ENCODE peak calls at places on chromosomes 2 and 18, in five cellular contexts. One of them, this sample, is unnamed.

GRCh38 chr2:46535360-46535759 is 56.0 kb downstream of the TMEM247 start:
- DNase-seq in GM12878: peak; percentile 96
- DNase-seq in HepG2: no peak
- DNase-seq in A549: no peak
- DNase-seq in K562: no peak
- DNase-seq in this sample: no peak

GRCh38 chr2:108320326-108320932 is 31.7 kb downstream of the SULT1C2 start:
- DNase-seq in GM12878: no peak
- DNase-seq in A549: no peak
- DNase-seq in K562: no peak
- DNase-seq in HepG2: no peak
- DNase-seq in this sample: no peak

GRCh38 chr2:88919087-88919738 is 227.7 kb downstream of the RPIA start:
- DNase-seq in HepG2: peak; percentile 31
- DNase-seq in K562: no peak
- DNase-seq in A549: peak; percentile 10
- DNase-seq in GM12878: no peak
- DNase-seq in this sample: peak; percentile 54

GRCh38 chr2:201949036-201950012 is 84.3 kb upstream of the FZD7 start:
- DNase-seq in A549: no peak
- DNase-seq in HepG2: no peak
- DNase-seq in K562: no peak
- DNase-seq in GM12878: no peak
- DNase-seq in this sample: peak; percentile 69

GRCh38 chr2:228247335-228247734 is 65.8 kb upstream of the SPHKAP start:
- DNase-seq in HepG2: no peak
- DNase-seq in K562: no peak
- DNase-seq in A549: no peak
- DNase-seq in GM12878: no peak
- DNase-seq in this sample: no peak

GRCh38 chr18:35694803-35695202 is 113.3 kb downstream of the GALNT1 start:
- DNase-seq in GM12878: no peak
- DNase-seq in K562: no peak
- DNase-seq in HepG2: no peak
- DNase-seq in A549: no peak
- DNase-seq in this sample: no peak

GRCh38 chr2:226611944-226612318 is 187.7 kb downstream of the IRS1 start:
- DNase-seq in GM12878: no peak
- DNase-seq in A549: no peak
- DNase-seq in HepG2: no peak
- DNase-seq in K562: no peak
- DNase-seq in this sample: no peak

GRCh38 chr2:237429761-237430160 is 15.8 kb upstream of the COL6A3 start:
- DNase-seq in HepG2: no peak
- DNase-seq in GM12878: no peak
- DNase-seq in A549: no peak
- DNase-seq in K562: no peak
- DNase-seq in this sample: no peak

GRCh38 chr2:100857915-100858314 is 38.0 kb downstream of the NPAS2 start:
- DNase-seq in K562: no peak
- DNase-seq in GM12878: no peak
- DNase-seq in A549: no peak
- DNase-seq in HepG2: no peak
- DNase-seq in this sample: no peak

GRCh38 chr2:111702119-111702808 is 181.7 kb downstream of the ANAPC1 start:
- DNase-seq in A549: peak; percentile 75
- DNase-seq in K562: peak; percentile 79
- DNase-seq in GM12878: no peak
- DNase-seq in HepG2: peak; percentile 74
- DNase-seq in this sample: peak; percentile 86

GRCh38 chr18:54740146-54740844 is 88.0 kb upstream of the RAB27B start:
- DNase-seq in K562: no peak
- DNase-seq in A549: no peak
- DNase-seq in GM12878: no peak
- DNase-seq in HepG2: no peak
- DNase-seq in this sample: no peak

GRCh38 chr2:139007130-139007529 is 226.9 kb upstream of the NXPH2 start:
- DNase-seq in GM12878: no peak
- DNase-seq in K562: no peak
- DNase-seq in A549: no peak
- DNase-seq in HepG2: no peak
- DNase-seq in this sample: no peak
- H3K4me2 ChIP-seq in GM12878: no peak overlapping the region
- H3K4me2 ChIP-seq in K562: no peak overlapping the region
- H3K4me2 ChIP-seq in A549: no peak overlapping the region
- H3K4me2 ChIP-seq in HepG2: no peak overlapping the region
- H3K4me2 ChIP-seq in this sample: no peak overlapping the region

DNA sequence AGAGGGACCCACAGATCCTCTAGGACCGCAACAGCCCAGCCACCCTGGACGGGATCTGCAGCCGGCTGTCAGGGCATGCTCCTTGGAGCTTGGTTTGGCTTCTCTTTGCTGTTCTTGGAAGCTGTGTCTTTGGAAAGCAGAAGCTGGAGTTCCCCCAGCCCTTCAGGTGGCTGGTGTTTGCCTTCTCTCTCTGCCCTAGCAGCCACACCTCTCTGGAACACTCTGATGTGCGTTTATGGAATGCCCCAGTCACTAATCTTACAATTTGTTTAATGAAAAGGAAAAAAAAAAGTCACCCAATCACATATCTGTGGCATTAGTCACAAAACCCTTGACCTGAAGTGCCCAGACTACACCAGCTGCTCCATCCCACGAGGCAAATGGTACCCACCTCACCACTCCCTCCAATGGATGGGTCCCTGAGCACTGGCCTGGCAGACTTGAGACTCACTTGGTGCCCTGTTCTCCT is 70.3 kb upstream of the DAPL1 start:
- DNase-seq in A549: peak; percentile 16
- DNase-seq in GM12878: no peak
- DNase-seq in HepG2: no peak
- DNase-seq in K562: no peak
- DNase-seq in this sample: no peak
- TF ChIP-seq JUNB in A549: no peak
- TF ChIP-seq JUNB in GM12878: no peak
- TF ChIP-seq JUNB in HepG2: no peak
- TF ChIP-seq JUNB in K562: no peak
- TF ChIP-seq JUNB in this sample: no peak

DNA sequence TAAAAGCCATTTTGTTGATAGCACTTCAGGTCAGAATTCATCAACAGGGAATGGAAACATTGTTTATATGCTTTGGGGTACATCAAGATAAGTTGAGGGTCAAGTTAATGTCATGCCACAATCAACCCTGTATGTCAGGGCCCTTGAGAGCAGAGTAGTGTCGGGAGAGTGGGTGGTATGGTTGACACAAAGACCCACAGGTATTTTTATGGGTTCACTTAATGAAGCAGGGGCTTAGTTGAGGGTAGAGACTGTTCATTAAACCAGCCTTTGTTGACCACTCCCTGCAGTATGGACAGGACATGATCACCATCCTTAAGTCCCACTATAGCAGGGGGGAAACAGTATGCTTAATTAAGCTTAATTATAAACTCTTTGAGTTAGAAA is 5.7 kb downstream of the RPL37A start:
- DNase-seq in HepG2: no peak
- DNase-seq in GM12878: no peak
- DNase-seq in A549: no peak
- DNase-seq in K562: no peak
- DNase-seq in this sample: no peak
- H3K4me2 ChIP-seq in HepG2: no peak overlapping the region
- H3K4me2 ChIP-seq in GM12878: peak overlapping the region; percentile 1
- H3K4me2 ChIP-seq in A549: no peak overlapping the region
- H3K4me2 ChIP-seq in K562: no peak overlapping the region
- H3K4me2 ChIP-seq in this sample: no peak overlapping the region

DNA sequence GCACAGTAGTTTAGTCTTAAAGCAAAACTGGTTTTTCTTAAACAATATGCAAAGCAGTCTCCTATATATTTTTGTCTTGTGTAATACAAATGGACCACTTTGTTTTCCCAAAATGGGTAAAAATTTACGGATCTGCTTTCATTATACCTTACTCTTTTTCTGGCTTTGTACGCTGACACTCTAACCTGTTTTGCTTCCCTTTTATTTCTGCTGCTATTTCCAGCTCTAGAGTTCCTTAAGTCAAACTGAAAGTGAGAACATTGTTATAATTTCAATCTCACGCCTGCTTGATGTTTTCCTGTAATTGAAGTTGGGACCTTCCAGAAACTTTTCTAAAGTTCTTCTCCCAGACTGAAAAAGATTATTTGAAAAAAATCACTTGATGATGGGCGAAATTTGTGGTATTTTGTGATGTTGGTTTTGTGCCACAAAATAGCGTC is 1.7 kb downstream of the GLS start:
- DNase-seq in GM12878: peak; percentile 51
- DNase-seq in HepG2: no peak
- DNase-seq in A549: no peak
- DNase-seq in K562: no peak
- DNase-seq in this sample: no peak
- TF ChIP-seq JUNB in GM12878: peak; percentile 75
- TF ChIP-seq JUNB in HepG2: no peak
- TF ChIP-seq JUNB in A549: no peak
- TF ChIP-seq JUNB in K562: no peak
- TF ChIP-seq JUNB in this sample: no peak

GRCh38 chr2:232316382-232317190 is 62.0 kb upstream of the ALPP start:
- DNase-seq in K562: no peak
- DNase-seq in A549: no peak
- DNase-seq in GM12878: no peak
- DNase-seq in HepG2: no peak
- DNase-seq in this sample: no peak
- H3K4me2 ChIP-seq in K562: no peak overlapping the region
- H3K4me2 ChIP-seq in A549: no peak overlapping the region
- H3K4me2 ChIP-seq in GM12878: no peak overlapping the region
- H3K4me2 ChIP-seq in HepG2: no peak overlapping the region
- H3K4me2 ChIP-seq in this sample: no peak overlapping the region

DNA sequence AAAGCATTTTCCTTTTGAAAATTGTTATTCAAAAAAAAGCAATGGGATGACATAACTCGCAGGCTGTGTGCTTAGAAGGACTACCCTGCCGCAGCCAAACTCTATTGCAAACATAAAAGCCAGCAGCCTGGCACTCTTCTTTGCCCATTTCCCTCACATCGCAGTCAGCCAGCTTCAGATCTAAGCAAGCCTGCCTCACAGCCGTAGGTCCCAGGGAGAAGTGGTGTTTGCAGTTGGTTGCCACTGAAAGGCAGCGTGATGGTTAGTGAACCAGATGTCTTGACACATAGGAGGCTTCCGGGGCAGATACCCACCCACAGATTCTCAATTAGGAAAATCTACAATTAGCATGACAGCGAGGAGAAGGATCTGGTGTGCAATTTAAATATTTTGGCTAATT is 655.2 kb downstream of the RNF144A start:
- DNase-seq in GM12878: no peak
- DNase-seq in HepG2: no peak
- DNase-seq in A549: no peak
- DNase-seq in K562: no peak
- DNase-seq in this sample: peak; percentile 15
- TF ChIP-seq JUNB in GM12878: no peak
- TF ChIP-seq JUNB in HepG2: no peak
- TF ChIP-seq JUNB in A549: no peak
- TF ChIP-seq JUNB in K562: no peak
- TF ChIP-seq JUNB in this sample: no peak

GRCh38 chr2:38353402-38353801 is 23.7 kb downstream of the ATL2 start:
- DNase-seq in GM12878: no peak
- DNase-seq in HepG2: no peak
- DNase-seq in A549: no peak
- DNase-seq in K562: no peak
- DNase-seq in this sample: no peak

DNA sequence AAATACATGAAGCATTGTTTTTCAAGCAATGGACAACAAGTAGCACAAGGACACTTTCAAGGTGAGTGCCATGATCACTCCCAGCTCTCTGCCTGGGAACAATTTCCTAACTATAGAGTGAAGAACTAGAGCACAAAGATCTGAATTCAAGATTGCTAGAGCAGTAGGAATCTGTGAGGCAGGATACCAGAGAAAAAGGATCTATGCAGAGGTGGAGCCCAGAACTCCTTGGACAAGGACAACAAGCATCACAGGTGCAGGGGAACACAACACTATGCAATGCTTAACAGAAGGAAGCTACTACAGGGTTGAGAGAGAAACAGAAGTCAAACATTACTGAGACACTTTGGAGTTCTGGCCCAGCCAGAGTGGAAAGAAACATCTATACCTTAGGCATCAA is 24.7 kb downstream of the ATL2 start:
- DNase-seq in HepG2: no peak
- DNase-seq in K562: no peak
- DNase-seq in GM12878: no peak
- DNase-seq in A549: no peak
- DNase-seq in this sample: peak; percentile 4
- H3K4me2 ChIP-seq in HepG2: no peak overlapping the region
- H3K4me2 ChIP-seq in K562: no peak overlapping the region
- H3K4me2 ChIP-seq in GM12878: no peak overlapping the region
- H3K4me2 ChIP-seq in A549: no peak overlapping the region
- H3K4me2 ChIP-seq in this sample: no peak overlapping the region

GRCh38 chr2:173343921-173344320 is 10.8 kb upstream of the CDCA7 start:
- DNase-seq in GM12878: no peak
- DNase-seq in K562: no peak
- DNase-seq in HepG2: no peak
- DNase-seq in A549: no peak
- DNase-seq in this sample: no peak

GRCh38 chr2:173339807-173340206 is 14.9 kb upstream of the CDCA7 start:
- DNase-seq in HepG2: no peak
- DNase-seq in A549: no peak
- DNase-seq in K562: no peak
- DNase-seq in GM12878: no peak
- DNase-seq in this sample: no peak
- TF ChIP-seq JUNB in HepG2: no peak
- TF ChIP-seq JUNB in A549: no peak
- TF ChIP-seq JUNB in K562: no peak
- TF ChIP-seq JUNB in GM12878: no peak
- TF ChIP-seq JUNB in this sample: no peak

This sample was measured in GM23338.